ENCODE peak calls at places on chromosomes 13 and 19, in six cellular contexts. One of them, this sample, is unnamed.

GRCh38 chr19:51394045-51394836 is 3.9 kb upstream of the C19orf84 start:
- DNase-seq in fibroblast of mammary gland: peak; percentile 100
- DNase-seq in stimulated activated CD8-positive, alpha-beta memory T cell treated with anti-CD3 and anti-CD28 coated beads, Interleukin-15, amount 100 ng/mL, for 24 hours: peak; percentile 65
- DNase-seq in stimulated activated CD4-positive, alpha-beta T cell treated with anti-CD3 and anti-CD28 coated beads, Interleukin-2, amount 100 ng/mL, for 24 hours: peak; percentile 95
- DNase-seq in left lobe of liver: peak; percentile 91
- DNase-seq in HS-5: peak; percentile 99
- DNase-seq in this sample: peak; percentile 100

GRCh38 chr19:2544576-2545415 is 68.9 kb downstream of the GADD45B start:
- DNase-seq in fibroblast of mammary gland: no peak
- DNase-seq in stimulated activated CD8-positive, alpha-beta memory T cell treated with anti-CD3 and anti-CD28 coated beads, Interleukin-15, amount 100 ng/mL, for 24 hours: no peak
- DNase-seq in stimulated activated CD4-positive, alpha-beta T cell treated with anti-CD3 and anti-CD28 coated beads, Interleukin-2, amount 100 ng/mL, for 24 hours: no peak
- DNase-seq in left lobe of liver: no peak
- DNase-seq in HS-5: no peak
- DNase-seq in this sample: no peak

GRCh38 chr19:46495789-46496099 is at the start of gene PNMA8B:
- DNase-seq in fibroblast of mammary gland: no peak
- DNase-seq in stimulated activated CD8-positive, alpha-beta memory T cell treated with anti-CD3 and anti-CD28 coated beads, Interleukin-15, amount 100 ng/mL, for 24 hours: no peak
- DNase-seq in stimulated activated CD4-positive, alpha-beta T cell treated with anti-CD3 and anti-CD28 coated beads, Interleukin-2, amount 100 ng/mL, for 24 hours: peak; percentile 51
- DNase-seq in left lobe of liver: no peak
- DNase-seq in HS-5: no peak
- DNase-seq in this sample: no peak

GRCh38 chr13:23979361-23980159 is 82.3 kb upstream of the C1QTNF9B start:
- DNase-seq in fibroblast of mammary gland: peak; percentile 82
- DNase-seq in stimulated activated CD8-positive, alpha-beta memory T cell treated with anti-CD3 and anti-CD28 coated beads, Interleukin-15, amount 100 ng/mL, for 24 hours: no peak
- DNase-seq in stimulated activated CD4-positive, alpha-beta T cell treated with anti-CD3 and anti-CD28 coated beads, Interleukin-2, amount 100 ng/mL, for 24 hours: peak; percentile 39
- DNase-seq in left lobe of liver: peak; percentile 65
- DNase-seq in HS-5: no peak
- DNase-seq in this sample: no peak

GRCh38 chr13:58134012-58134411 is 502.5 kb downstream of the PCDH17 start:
- DNase-seq in fibroblast of mammary gland: no peak
- DNase-seq in stimulated activated CD8-positive, alpha-beta memory T cell treated with anti-CD3 and anti-CD28 coated beads, Interleukin-15, amount 100 ng/mL, for 24 hours: no peak
- DNase-seq in stimulated activated CD4-positive, alpha-beta T cell treated with anti-CD3 and anti-CD28 coated beads, Interleukin-2, amount 100 ng/mL, for 24 hours: no peak
- DNase-seq in left lobe of liver: no peak
- DNase-seq in HS-5: no peak
- DNase-seq in this sample: no peak

GRCh38 chr13:48826039-48826438 is 149.7 kb upstream of the FNDC3A start:
- DNase-seq in fibroblast of mammary gland: no peak
- DNase-seq in stimulated activated CD8-positive, alpha-beta memory T cell treated with anti-CD3 and anti-CD28 coated beads, Interleukin-15, amount 100 ng/mL, for 24 hours: no peak
- DNase-seq in stimulated activated CD4-positive, alpha-beta T cell treated with anti-CD3 and anti-CD28 coated beads, Interleukin-2, amount 100 ng/mL, for 24 hours: no peak
- DNase-seq in left lobe of liver: no peak
- DNase-seq in HS-5: no peak
- DNase-seq in this sample: no peak

GRCh38 chr13:43516401-43516826 is 270.4 kb downstream of the ENOX1 start:
- DNase-seq in fibroblast of mammary gland: peak; percentile 90
- DNase-seq in stimulated activated CD8-positive, alpha-beta memory T cell treated with anti-CD3 and anti-CD28 coated beads, Interleukin-15, amount 100 ng/mL, for 24 hours: no peak
- DNase-seq in stimulated activated CD4-positive, alpha-beta T cell treated with anti-CD3 and anti-CD28 coated beads, Interleukin-2, amount 100 ng/mL, for 24 hours: no peak
- DNase-seq in left lobe of liver: no peak
- DNase-seq in HS-5: no peak
- DNase-seq in this sample: no peak

GRCh38 chr19:5973867-5974635 is 3.9 kb downstream of the RANBP3 start:
- DNase-seq in fibroblast of mammary gland: no peak
- DNase-seq in stimulated activated CD8-positive, alpha-beta memory T cell treated with anti-CD3 and anti-CD28 coated beads, Interleukin-15, amount 100 ng/mL, for 24 hours: no peak
- DNase-seq in stimulated activated CD4-positive, alpha-beta T cell treated with anti-CD3 and anti-CD28 coated beads, Interleukin-2, amount 100 ng/mL, for 24 hours: no peak
- DNase-seq in left lobe of liver: no peak
- DNase-seq in HS-5: no peak
- DNase-seq in this sample: no peak

GRCh38 chr13:29922281-29922821 is 71.9 kb upstream of the UBL3 start:
- DNase-seq in fibroblast of mammary gland: peak; percentile 73
- DNase-seq in stimulated activated CD8-positive, alpha-beta memory T cell treated with anti-CD3 and anti-CD28 coated beads, Interleukin-15, amount 100 ng/mL, for 24 hours: no peak
- DNase-seq in stimulated activated CD4-positive, alpha-beta T cell treated with anti-CD3 and anti-CD28 coated beads, Interleukin-2, amount 100 ng/mL, for 24 hours: no peak
- DNase-seq in left lobe of liver: no peak
- DNase-seq in HS-5: no peak
- DNase-seq in this sample: no peak

GRCh38 chr19:47729468-47729798 is 15.9 kb upstream of the NOP53 start:
- DNase-seq in fibroblast of mammary gland: peak; percentile 85
- DNase-seq in stimulated activated CD8-positive, alpha-beta memory T cell treated with anti-CD3 and anti-CD28 coated beads, Interleukin-15, amount 100 ng/mL, for 24 hours: no peak
- DNase-seq in stimulated activated CD4-positive, alpha-beta T cell treated with anti-CD3 and anti-CD28 coated beads, Interleukin-2, amount 100 ng/mL, for 24 hours: peak; percentile 35
- DNase-seq in left lobe of liver: no peak
- DNase-seq in HS-5: no peak
- DNase-seq in this sample: no peak

GRCh38 chr19:16373539-16373938 is 48.9 kb downstream of the KLF2 start:
- DNase-seq in fibroblast of mammary gland: peak; percentile 97
- DNase-seq in stimulated activated CD8-positive, alpha-beta memory T cell treated with anti-CD3 and anti-CD28 coated beads, Interleukin-15, amount 100 ng/mL, for 24 hours: no peak
- DNase-seq in stimulated activated CD4-positive, alpha-beta T cell treated with anti-CD3 and anti-CD28 coated beads, Interleukin-2, amount 100 ng/mL, for 24 hours: no peak
- DNase-seq in left lobe of liver: no peak
- DNase-seq in HS-5: peak; percentile 18
- DNase-seq in this sample: no peak

GRCh38 chr19:15702590-15702930 is 25.3 kb upstream of the OR10H2 start:
- DNase-seq in fibroblast of mammary gland: peak; percentile 38
- DNase-seq in stimulated activated CD8-positive, alpha-beta memory T cell treated with anti-CD3 and anti-CD28 coated beads, Interleukin-15, amount 100 ng/mL, for 24 hours: no peak
- DNase-seq in stimulated activated CD4-positive, alpha-beta T cell treated with anti-CD3 and anti-CD28 coated beads, Interleukin-2, amount 100 ng/mL, for 24 hours: peak; percentile 27
- DNase-seq in left lobe of liver: peak; percentile 83
- DNase-seq in HS-5: no peak
- DNase-seq in this sample: no peak

GRCh38 chr13:40780822-40781401 is 8.5 kb upstream of the SLC25A15 start:
- DNase-seq in fibroblast of mammary gland: no peak
- DNase-seq in stimulated activated CD8-positive, alpha-beta memory T cell treated with anti-CD3 and anti-CD28 coated beads, Interleukin-15, amount 100 ng/mL, for 24 hours: no peak
- DNase-seq in stimulated activated CD4-positive, alpha-beta T cell treated with anti-CD3 and anti-CD28 coated beads, Interleukin-2, amount 100 ng/mL, for 24 hours: no peak
- DNase-seq in left lobe of liver: no peak
- DNase-seq in HS-5: no peak
- DNase-seq in this sample: no peak

GRCh38 chr19:45528744-45529453 is 21.6 kb downstream of the VASP start:
- DNase-seq in fibroblast of mammary gland: peak; percentile 27
- DNase-seq in stimulated activated CD8-positive, alpha-beta memory T cell treated with anti-CD3 and anti-CD28 coated beads, Interleukin-15, amount 100 ng/mL, for 24 hours: no peak
- DNase-seq in stimulated activated CD4-positive, alpha-beta T cell treated with anti-CD3 and anti-CD28 coated beads, Interleukin-2, amount 100 ng/mL, for 24 hours: peak; percentile 31
- DNase-seq in left lobe of liver: no peak
- DNase-seq in HS-5: no peak
- DNase-seq in this sample: no peak

GRCh38 chr13:46321494-46322225 is 65.4 kb downstream of the RUBCNL start:
- DNase-seq in fibroblast of mammary gland: peak; percentile 75
- DNase-seq in stimulated activated CD8-positive, alpha-beta memory T cell treated with anti-CD3 and anti-CD28 coated beads, Interleukin-15, amount 100 ng/mL, for 24 hours: peak; percentile 28
- DNase-seq in stimulated activated CD4-positive, alpha-beta T cell treated with anti-CD3 and anti-CD28 coated beads, Interleukin-2, amount 100 ng/mL, for 24 hours: peak; percentile 76
- DNase-seq in left lobe of liver: peak; percentile 74
- DNase-seq in HS-5: no peak
- DNase-seq in this sample: no peak

GRCh38 chr19:42028304-42029216 is 34.5 kb upstream of the ATP1A3 start:
- DNase-seq in fibroblast of mammary gland: no peak
- DNase-seq in stimulated activated CD8-positive, alpha-beta memory T cell treated with anti-CD3 and anti-CD28 coated beads, Interleukin-15, amount 100 ng/mL, for 24 hours: no peak
- DNase-seq in stimulated activated CD4-positive, alpha-beta T cell treated with anti-CD3 and anti-CD28 coated beads, Interleukin-2, amount 100 ng/mL, for 24 hours: peak; percentile 52
- DNase-seq in left lobe of liver: no peak
- DNase-seq in HS-5: no peak
- DNase-seq in this sample: no peak

GRCh38 chr13:106291006-106291405 is 244.5 kb downstream of the EFNB2 start:
- DNase-seq in fibroblast of mammary gland: peak; percentile 80
- DNase-seq in stimulated activated CD8-positive, alpha-beta memory T cell treated with anti-CD3 and anti-CD28 coated beads, Interleukin-15, amount 100 ng/mL, for 24 hours: no peak
- DNase-seq in stimulated activated CD4-positive, alpha-beta T cell treated with anti-CD3 and anti-CD28 coated beads, Interleukin-2, amount 100 ng/mL, for 24 hours: no peak
- DNase-seq in left lobe of liver: no peak
- DNase-seq in HS-5: no peak
- DNase-seq in this sample: no peak

GRCh38 chr19:11420429-11420893 is 1.3 kb upstream of the RGL3 start:
- DNase-seq in fibroblast of mammary gland: peak; percentile 80
- DNase-seq in stimulated activated CD8-positive, alpha-beta memory T cell treated with anti-CD3 and anti-CD28 coated beads, Interleukin-15, amount 100 ng/mL, for 24 hours: no peak
- DNase-seq in stimulated activated CD4-positive, alpha-beta T cell treated with anti-CD3 and anti-CD28 coated beads, Interleukin-2, amount 100 ng/mL, for 24 hours: no peak
- DNase-seq in left lobe of liver: no peak
- DNase-seq in HS-5: no peak
- DNase-seq in this sample: no peak

GRCh38 chr19:3365093-3365446 is 1.3 kb upstream of the NFIC start:
- DNase-seq in fibroblast of mammary gland: no peak
- DNase-seq in stimulated activated CD8-positive, alpha-beta memory T cell treated with anti-CD3 and anti-CD28 coated beads, Interleukin-15, amount 100 ng/mL, for 24 hours: no peak
- DNase-seq in stimulated activated CD4-positive, alpha-beta T cell treated with anti-CD3 and anti-CD28 coated beads, Interleukin-2, amount 100 ng/mL, for 24 hours: no peak
- DNase-seq in left lobe of liver: no peak
- DNase-seq in HS-5: no peak
- DNase-seq in this sample: no peak

GRCh38 chr13:114049026-114049425 is 75.2 kb upstream of the C13orf46 start:
- DNase-seq in fibroblast of mammary gland: no peak
- DNase-seq in stimulated activated CD8-positive, alpha-beta memory T cell treated with anti-CD3 and anti-CD28 coated beads, Interleukin-15, amount 100 ng/mL, for 24 hours: no peak
- DNase-seq in stimulated activated CD4-positive, alpha-beta T cell treated with anti-CD3 and anti-CD28 coated beads, Interleukin-2, amount 100 ng/mL, for 24 hours: peak; percentile 76
- DNase-seq in left lobe of liver: no peak
- DNase-seq in HS-5: no peak
- DNase-seq in this sample: peak; percentile 64

GRCh38 chr19:5131866-5132561 is 163.1 kb downstream of the KDM4B start:
- DNase-seq in fibroblast of mammary gland: no peak
- DNase-seq in stimulated activated CD8-positive, alpha-beta memory T cell treated with anti-CD3 and anti-CD28 coated beads, Interleukin-15, amount 100 ng/mL, for 24 hours: no peak
- DNase-seq in stimulated activated CD4-positive, alpha-beta T cell treated with anti-CD3 and anti-CD28 coated beads, Interleukin-2, amount 100 ng/mL, for 24 hours: no peak
- DNase-seq in left lobe of liver: no peak
- DNase-seq in HS-5: no peak
- DNase-seq in this sample: no peak